ENCODE peak calls at places on chromosome 11, in ten cellular contexts. Z, P, V, U, I, Q, F, S, O and B are unnamed samples.
A peak's percentile ranks its signal among the peaks of the same experiment; 100 is the strongest.

GRCh38 chr11:119147604-119148333 is 1.1 kb upstream of the ABCG4 start:
- DNase-seq in Z (no peak), P (no peak), V (peak; percentile 60), U (no peak), I (no peak), Q (no peak), F (no peak), S (peak; percentile 23), O (peak; percentile 19), B (no peak)

GRCh38 chr11:101686514-101686913 is 102.7 kb upstream of the TRPC6 start:
- DNase-seq in Z (no peak), P (no peak), V (peak; percentile 59), U (no peak), I (no peak), Q (peak; percentile 10), F (peak; percentile 98), S (no peak), O (no peak), B (no peak)

GRCh38 chr11:102552020-102552419 is 21.5 kb upstream of the MMP7 start:
- DNase-seq in Z (no peak), P (no peak), V (no peak), U (no peak), I (no peak), Q (no peak), F (no peak), S (no peak), O (no peak), B (no peak)

GRCh38 chr11:102717280-102717679 is 7.5 kb downstream of the MMP8 start:
- DNase-seq in Z (no peak), P (no peak), V (no peak), U (no peak), I (no peak), Q (no peak), F (no peak), S (no peak), O (no peak), B (no peak)

GRCh38 chr11:126703661-126704060 is 296.9 kb downstream of the KIRREL3 start:
- DNase-seq in Z (no peak), P (no peak), V (no peak), U (no peak), I (no peak), Q (no peak), F (no peak), S (no peak), O (no peak), B (no peak)

GRCh38 chr11:9825895-9826294 is 162.0 kb downstream of the SWAP70 start:
- DNase-seq in Z (no peak), P (no peak), V (no peak), U (no peak), I (no peak), Q (no peak), F (no peak), S (no peak), O (no peak), B (no peak)

GRCh38 chr11:74169736-74170458 is 905 bp downstream of the C2CD3 start:
- DNase-seq in Z (no peak), P (no peak), V (no peak), U (no peak), I (no peak), Q (no peak), F (no peak), S (no peak), O (peak; percentile 18), B (no peak)

GRCh38 chr11:63884191-63884590 is 32.8 kb downstream of the RCOR2 start:
- DNase-seq in Z (no peak), P (no peak), V (no peak), U (no peak), I (no peak), Q (no peak), F (no peak), S (no peak), O (no peak), B (no peak)

GRCh38 chr11:115104851-115105453 is 399.3 kb downstream of the CADM1 start:
- DNase-seq in Z (no peak), P (no peak), V (no peak), U (no peak), I (no peak), Q (no peak), F (no peak), S (no peak), O (no peak), B (no peak)

GRCh38 chr11:33475999-33476398 is 218.8 kb downstream of the HIPK3 start:
- DNase-seq in Z (no peak), P (no peak), V (peak; percentile 43), U (no peak), I (no peak), Q (peak; percentile 36), F (peak; percentile 20), S (no peak), O (peak; percentile 62), B (peak; percentile 18)

GRCh38 chr11:8652140-8652539 is 30.3 kb downstream of the TRIM66 start:
- DNase-seq in Z (no peak), P (no peak), V (peak; percentile 90), U (no peak), I (no peak), Q (no peak), F (peak; percentile 58), S (no peak), O (peak; percentile 17), B (peak; percentile 26)

GRCh38 chr11:121534131-121535093 is 81.6 kb upstream of the SORL1-AS1 start:
- DNase-seq in Z (no peak), P (no peak), V (no peak), U (no peak), I (no peak), Q (peak; percentile 30), F (peak; percentile 62), S (no peak), O (no peak), B (no peak)

GRCh38 chr11:37770145-37770544 is 1172.1 kb upstream of the RAG2 start:
- DNase-seq in Z (no peak), P (no peak), V (no peak), U (no peak), I (no peak), Q (no peak), F (peak; percentile 50), S (no peak), O (no peak), B (no peak)

GRCh38 chr11:16418698-16419097 is 62.4 kb upstream of the SOX6 start:
- DNase-seq in Z (no peak), P (no peak), V (no peak), U (no peak), I (no peak), Q (peak; percentile 5), F (no peak), S (no peak), O (no peak), B (no peak)

DNA sequence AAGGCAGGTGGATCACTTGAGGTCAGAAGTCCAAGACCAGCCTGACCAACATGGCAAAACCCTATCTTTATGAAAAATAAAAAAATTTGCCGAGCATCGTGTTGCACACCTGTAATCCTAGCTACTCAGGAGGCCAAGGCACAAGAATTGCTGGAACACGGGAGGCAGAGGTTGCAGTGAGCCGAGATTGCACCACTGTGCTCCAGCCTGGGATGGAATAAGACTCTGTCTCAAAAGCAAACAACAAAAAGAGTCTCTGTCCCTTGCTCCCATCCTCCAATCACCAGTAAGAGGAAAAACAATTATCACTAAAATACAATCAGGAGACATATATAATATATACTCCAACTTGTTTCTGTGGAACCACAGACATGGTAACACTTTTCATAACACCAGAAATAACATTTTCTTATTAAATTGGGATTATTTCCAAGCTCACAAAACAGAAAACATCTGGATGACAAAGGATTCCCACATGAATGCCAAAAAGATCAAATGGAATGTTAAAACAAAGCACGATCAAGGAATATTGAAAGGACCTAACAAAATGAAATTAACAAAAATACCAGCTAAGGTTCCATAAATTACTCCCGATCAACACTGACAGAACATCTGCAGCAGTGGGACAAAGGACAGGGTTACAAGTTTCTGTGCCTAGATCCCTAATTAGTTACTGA is 15.2 kb downstream of the FCHSD2 start:
- DNase-seq in Z (no peak), P (no peak), V (no peak), U (no peak), I (no peak), Q (no peak), F (no peak), S (no peak), O (no peak), B (no peak)
- H3K36me3 ChIP-seq in Z (no peaks in the 10 kb centered on the region), P (no peaks in the 10 kb centered on the region), V (peaks cover 32% of the 10 kb centered on the region), U (no peaks in the 10 kb centered on the region), I (peaks cover 23% of the 10 kb centered on the region), Q (no peaks in the 10 kb centered on the region), F (peaks cover 7% of the 10 kb centered on the region), S (peaks cover 9% of the 10 kb centered on the region), O (peaks cover 7% of the 10 kb centered on the region), B (no peaks in the 10 kb centered on the region)

GRCh38 chr11:12091957-12092558 is 18.3 kb upstream of the MICAL2 start:
- DNase-seq in Z (peak; percentile 40), P (no peak), V (peak; percentile 30), U (no peak), I (peak; percentile 16), Q (no peak), F (peak; percentile 26), S (peak; percentile 30), O (no peak), B (no peak)
- H3K4me1 ChIP-seq in Z (peaks cover 72% of the 10 kb centered on the region), P (peaks cover 11% of the 10 kb centered on the region), V (peaks cover 35% of the 10 kb centered on the region), U (no peaks in the 10 kb centered on the region), I (peaks cover 62% of the 10 kb centered on the region), Q (no peaks in the 10 kb centered on the region), F (peaks cover 51% of the 10 kb centered on the region), S (peaks cover 27% of the 10 kb centered on the region), O (peaks cover 15% of the 10 kb centered on the region), B (peaks cover 4% of the 10 kb centered on the region)

DNA sequence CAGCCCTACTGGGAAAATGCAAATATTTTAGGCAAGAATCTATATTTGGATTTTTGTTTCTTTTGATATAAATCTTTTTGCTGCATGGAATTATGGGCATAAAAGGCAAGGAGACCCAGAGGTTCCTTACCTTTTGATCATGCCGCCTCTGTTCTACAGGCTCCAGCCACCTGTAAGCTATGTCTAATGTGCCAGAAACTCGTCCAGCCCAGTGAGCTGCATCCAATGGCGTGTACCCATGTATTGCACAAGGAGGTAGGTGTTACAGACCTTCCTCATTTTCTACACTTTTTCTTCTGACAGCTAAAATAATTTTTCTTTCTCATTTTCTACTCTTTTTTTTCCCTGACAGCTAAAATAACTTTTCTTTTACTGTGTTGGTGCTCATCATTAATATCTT is 8.2 kb upstream of the BACE1-AS start:
- DNase-seq in Z (no peak), P (no peak), V (no peak), U (peak; percentile 5), I (no peak), Q (no peak), F (no peak), S (no peak), O (no peak), B (no peak)
- H3K36me3 ChIP-seq in Z (no peaks in the 10 kb centered on the region), P (peaks cover 33% of the 10 kb centered on the region), V (peaks cover 51% of the 10 kb centered on the region), U (peaks cover 38% of the 10 kb centered on the region), I (peaks cover 55% of the 10 kb centered on the region), Q (no peaks in the 10 kb centered on the region), F (peaks cover 14% of the 10 kb centered on the region), S (no peaks in the 10 kb centered on the region), O (peaks cover 3% of the 10 kb centered on the region), B (no peaks in the 10 kb centered on the region)

DNA sequence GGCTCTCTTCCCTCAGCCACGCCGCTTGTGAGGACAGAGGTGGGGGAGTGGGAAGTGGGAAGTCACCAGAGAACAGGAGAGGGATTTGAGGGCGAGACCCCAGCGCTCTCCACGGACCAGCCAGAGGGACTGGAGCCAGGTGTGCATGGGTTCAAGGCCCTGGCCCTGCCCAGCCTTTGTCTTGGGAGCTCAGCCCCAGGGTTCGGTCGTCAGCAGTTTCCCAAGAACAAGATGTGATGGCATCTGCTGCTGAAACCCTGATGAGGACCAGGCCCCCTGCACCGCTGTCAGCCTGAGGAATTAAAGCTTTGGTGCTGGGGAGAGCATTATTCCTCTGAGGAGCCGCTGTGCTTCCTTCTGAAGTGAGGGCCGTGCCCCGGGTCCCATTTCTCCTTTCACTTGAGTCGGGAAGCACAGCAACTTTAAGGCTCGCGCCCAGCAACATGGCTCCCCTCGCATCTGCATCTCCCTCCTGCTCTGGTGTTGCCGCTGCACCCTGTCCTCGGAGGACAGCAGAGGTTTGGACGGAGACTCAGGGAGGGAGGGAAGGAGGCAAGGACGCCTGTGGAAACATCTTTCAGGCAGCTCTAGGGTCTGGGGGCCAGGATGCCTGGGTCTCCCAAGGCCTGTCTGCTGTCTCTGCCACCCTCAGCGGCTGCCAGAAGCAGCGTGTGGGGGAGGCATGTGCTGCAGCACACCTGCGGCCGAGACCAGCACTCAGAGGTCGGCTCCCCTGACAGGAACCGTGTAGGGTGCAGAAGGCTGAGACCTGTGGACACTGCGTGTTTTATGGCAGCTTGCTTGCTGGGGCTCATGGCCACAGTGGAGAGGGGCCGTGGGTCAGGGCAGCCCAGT is 3.7 kb downstream of the IFITM5 start:
- DNase-seq in Z (no peak), P (no peak), V (peak; percentile 77), U (peak; percentile 59), I (peak; percentile 14), Q (no peak), F (no peak), S (no peak), O (no peak), B (no peak)
- H3K4me1 ChIP-seq in Z (peaks cover 12% of the 10 kb centered on the region), P (peaks cover 9% of the 10 kb centered on the region), V (no peaks in the 10 kb centered on the region), U (no peaks in the 10 kb centered on the region), I (no peaks in the 10 kb centered on the region), Q (no peaks in the 10 kb centered on the region), F (no peaks in the 10 kb centered on the region), S (peaks cover 13% of the 10 kb centered on the region), O (peaks cover 14% of the 10 kb centered on the region), B (no peaks in the 10 kb centered on the region)